ENCODE peak calls at places on chromosomes 4 and X, in seven cellular contexts. N is AG04450; F is effector memory CD4-positive, alpha-beta T cell; G is adipocyte; I is cardiac muscle cell; L is Right ventricle myocardium superior; W is nephron progenitor cell. Q is an unnamed sample.

GRCh38 chr4:148515248-148515647 is 73.0 kb upstream of the NR3C2 start:
- DNase-seq in G (no peak), W (no peak), I (no peak), F (no peak), N (no peak), L (no peak), Q (no peak)

GRCh38 chr4:147582386-147583077 is 34.7 kb upstream of the TMEM184C start:
- DNase-seq in L (no peak), I (no peak), F (no peak), W (no peak), N (no peak), G (no peak), Q (no peak)

GRCh38 chr4:23135792-23136645 is 443.3 kb downstream of the GBA3 start:
- DNase-seq in G (peak), W (peak), N (no peak), F (no peak), I (peak), L (no peak), Q (peak)

GRCh38 chr4:53905935-53906377 is 158.4 kb downstream of the CHIC2 start:
- DNase-seq in L (peak), W (peak), F (no peak), G (peak), N (no peak), I (peak), Q (peak)

GRCh38 chr4:76579596-76580375 is 144.8 kb downstream of the SHROOM3 start:
- DNase-seq in F (no peak), G (no peak), I (no peak), N (no peak), L (no peak), W (no peak), Q (no peak)

GRCh38 chr4:69773443-69773842 is 13.0 kb upstream of the SULT1B1 start:
- DNase-seq in F (no peak), G (no peak), L (no peak), W (no peak), I (no peak), N (no peak), Q (no peak)

GRCh38 chr4:120066182-120066524 is 495 bp downstream of the MAD2L1 start:
- DNase-seq in I (peak), L (no peak), G (no peak), N (no peak), W (no peak), F (no peak), Q (no peak)

GRCh38 chr4:140149851-140150635 is 3.9 kb downstream of the MAML3 start:
- DNase-seq in G (peak), N (no peak), I (peak), L (peak), W (peak), F (peak), Q (peak)

GRCh38 chr4:176780995-176781738 is 11.6 kb downstream of the VEGFC start:
- DNase-seq in N (no peak), I (no peak), F (no peak), W (no peak), L (no peak), G (peak), Q (no peak)

GRCh38 chr4:76306882-76307669 is 543 bp downstream of the STBD1 start:
- DNase-seq in W (peak), G (peak), F (no peak), N (no peak), I (peak), L (peak), Q (peak)

GRCh38 chr4:139900964-139901376 is 235.4 kb downstream of the MGST2 start:
- DNase-seq in W (no peak), F (no peak), N (no peak), G (no peak), L (no peak), I (no peak), Q (no peak)

GRCh38 chr4:119517361-119518229 is 111.0 kb downstream of the PDE5A start:
- DNase-seq in N (peak), I (no peak), W (no peak), L (no peak), F (no peak), G (peak), Q (no peak)

GRCh38 chr4:3402409-3403103 is 39.2 kb upstream of the HGFAC start:
- DNase-seq in G (peak), L (no peak), W (no peak), I (no peak), N (no peak), F (no peak), Q (no peak)

GRCh38 chr4:119695216-119695615 is 66.6 kb upstream of the PDE5A start:
- DNase-seq in N (no peak), W (no peak), G (no peak), L (no peak), F (no peak), I (no peak), Q (no peak)

GRCh38 chrX:68749426-68749825 is 79.4 kb upstream of the EFNB1 start:
- DNase-seq in N (no peak), F (no peak), L (no peak), W (no peak), I (no peak), G (no peak), Q (no peak)

GRCh38 chrX:115259238-115259875 is 25.5 kb upstream of the LRCH2 start:
- DNase-seq in I (peak), G (peak), N (no peak), W (no peak), F (no peak), L (no peak), Q (no peak)

GRCh38 chrX:118524344-118524743 is 28.7 kb downstream of the DOCK11 start:
- DNase-seq in F (no peak), W (no peak), G (no peak), N (no peak), L (no peak), I (no peak), Q (no peak)

GRCh38 chr4:74715731-74716435 is 78.4 kb downstream of the BTC start:
- DNase-seq in W (no peak), N (no peak), I (no peak), F (no peak), G (peak), L (no peak), Q (no peak)

GRCh38 chrX:44872319-44872816 is 620 bp upstream of the KDM6A start:
- DNase-seq in I (no peak), W (no peak), N (no peak), L (no peak), F (peak), G (peak), Q (no peak)

GRCh38 chrX:41596586-41596985 is 92.2 kb upstream of the GPR34 start:
- DNase-seq in W (no peak), I (no peak), F (no peak), N (no peak), L (no peak), G (no peak), Q (no peak)